ENCODE peak calls at places on chromosome 3, in six cellular contexts. One of them, this sample, is unnamed.
A peak's percentile ranks its signal among the peaks of the same experiment; 100 is the strongest.

GRCh38 chr3:185024406-185024805 is 128.5 kb downstream of the C3orf70 start:
- DNase-seq in lung: peak; percentile 0
- DNase-seq in choroid plexus epithelial cell: no peak
- DNase-seq in CD4-positive, alpha-beta memory T cell: no peak
- DNase-seq in mesendoderm: no peak
- DNase-seq in GM12865: no peak
- DNase-seq in this sample: no peak

GRCh38 chr3:131432441-131432840 is 50.9 kb downstream of the NUDT16 start:
- DNase-seq in lung: no peak
- DNase-seq in choroid plexus epithelial cell: no peak
- DNase-seq in CD4-positive, alpha-beta memory T cell: no peak
- DNase-seq in mesendoderm: no peak
- DNase-seq in GM12865: no peak
- DNase-seq in this sample: no peak

GRCh38 chr3:39408493-39409372 is 2.2 kb downstream of the RPSA start:
- DNase-seq in lung: no peak
- DNase-seq in choroid plexus epithelial cell: no peak
- DNase-seq in CD4-positive, alpha-beta memory T cell: no peak
- DNase-seq in mesendoderm: no peak
- DNase-seq in GM12865: peak; percentile 73
- DNase-seq in this sample: no peak

GRCh38 chr3:173690542-173690941 is 293.0 kb downstream of the NLGN1 start:
- DNase-seq in lung: no peak
- DNase-seq in choroid plexus epithelial cell: peak; percentile 0
- DNase-seq in CD4-positive, alpha-beta memory T cell: no peak
- DNase-seq in mesendoderm: no peak
- DNase-seq in GM12865: no peak
- DNase-seq in this sample: no peak

GRCh38 chr3:126952983-126953660 is 29.8 kb upstream of the PLXNA1 start:
- DNase-seq in lung: no peak
- DNase-seq in choroid plexus epithelial cell: no peak
- DNase-seq in CD4-positive, alpha-beta memory T cell: no peak
- DNase-seq in mesendoderm: no peak
- DNase-seq in GM12865: no peak
- DNase-seq in this sample: no peak

GRCh38 chr3:30188713-30189112 is 417.7 kb upstream of the TGFBR2 start:
- DNase-seq in lung: no peak
- DNase-seq in choroid plexus epithelial cell: no peak
- DNase-seq in CD4-positive, alpha-beta memory T cell: no peak
- DNase-seq in mesendoderm: no peak
- DNase-seq in GM12865: no peak
- DNase-seq in this sample: no peak

GRCh38 chr3:13235079-13235478 is 161.8 kb upstream of the IQSEC1 start:
- DNase-seq in lung: no peak
- DNase-seq in choroid plexus epithelial cell: no peak
- DNase-seq in CD4-positive, alpha-beta memory T cell: no peak
- DNase-seq in mesendoderm: no peak
- DNase-seq in GM12865: peak; percentile 25
- DNase-seq in this sample: no peak

GRCh38 chr3:54122046-54122801 is at the start of gene CACNA2D3:
- DNase-seq in lung: no peak
- DNase-seq in choroid plexus epithelial cell: peak; percentile 18
- DNase-seq in CD4-positive, alpha-beta memory T cell: no peak
- DNase-seq in mesendoderm: peak; percentile 28
- DNase-seq in GM12865: peak; percentile 9
- DNase-seq in this sample: peak; percentile 49

GRCh38 chr3:125310623-125311076 is 64.5 kb downstream of the ZNF148 start:
- DNase-seq in lung: no peak
- DNase-seq in choroid plexus epithelial cell: no peak
- DNase-seq in CD4-positive, alpha-beta memory T cell: peak; percentile 40
- DNase-seq in mesendoderm: peak; percentile 2
- DNase-seq in GM12865: peak; percentile 13
- DNase-seq in this sample: peak; percentile 39

GRCh38 chr3:143171656-143172055 is 52.1 kb downstream of the CHST2 start:
- DNase-seq in lung: no peak
- DNase-seq in choroid plexus epithelial cell: peak; percentile 81
- DNase-seq in CD4-positive, alpha-beta memory T cell: no peak
- DNase-seq in mesendoderm: no peak
- DNase-seq in GM12865: no peak
- DNase-seq in this sample: no peak
- H3K4me3 ChIP-seq in lung: no peak overlapping the region
- H3K4me3 ChIP-seq in choroid plexus epithelial cell: no peak overlapping the region
- H3K4me3 ChIP-seq in CD4-positive, alpha-beta memory T cell: no peak overlapping the region
- H3K4me3 ChIP-seq in mesendoderm: no peak overlapping the region
- H3K4me3 ChIP-seq in GM12865: no peak overlapping the region
- H3K4me3 ChIP-seq in this sample: no peak overlapping the region

DNA sequence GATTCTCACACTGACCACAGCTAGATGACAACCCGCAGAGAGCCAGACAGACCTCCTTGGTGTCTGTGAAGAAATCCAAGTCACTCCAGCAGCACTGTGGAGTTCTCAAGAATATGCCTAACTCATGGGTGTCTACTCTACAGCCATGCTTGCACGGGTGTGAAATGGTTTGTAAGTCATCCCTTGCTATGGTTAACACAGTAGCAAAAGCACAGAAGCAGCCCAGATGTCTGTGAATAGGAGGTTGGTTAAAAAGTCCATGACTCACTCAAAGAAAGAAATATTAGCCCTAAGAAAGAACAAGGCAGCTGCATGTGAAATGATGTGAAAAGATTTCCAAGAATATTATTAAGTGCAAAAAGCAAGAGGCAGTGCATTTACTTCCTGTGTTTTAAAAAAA is 12.1 kb upstream of the LIMD1 start:
- DNase-seq in lung: no peak
- DNase-seq in choroid plexus epithelial cell: peak; percentile 63
- DNase-seq in CD4-positive, alpha-beta memory T cell: no peak
- DNase-seq in mesendoderm: no peak
- DNase-seq in GM12865: no peak
- DNase-seq in this sample: no peak
- H3K4me3 ChIP-seq in lung: no peak overlapping the region
- H3K4me3 ChIP-seq in choroid plexus epithelial cell: no peak overlapping the region
- H3K4me3 ChIP-seq in CD4-positive, alpha-beta memory T cell: no peak overlapping the region
- H3K4me3 ChIP-seq in mesendoderm: no peak overlapping the region
- H3K4me3 ChIP-seq in GM12865: no peak overlapping the region
- H3K4me3 ChIP-seq in this sample: no peak overlapping the region

DNA sequence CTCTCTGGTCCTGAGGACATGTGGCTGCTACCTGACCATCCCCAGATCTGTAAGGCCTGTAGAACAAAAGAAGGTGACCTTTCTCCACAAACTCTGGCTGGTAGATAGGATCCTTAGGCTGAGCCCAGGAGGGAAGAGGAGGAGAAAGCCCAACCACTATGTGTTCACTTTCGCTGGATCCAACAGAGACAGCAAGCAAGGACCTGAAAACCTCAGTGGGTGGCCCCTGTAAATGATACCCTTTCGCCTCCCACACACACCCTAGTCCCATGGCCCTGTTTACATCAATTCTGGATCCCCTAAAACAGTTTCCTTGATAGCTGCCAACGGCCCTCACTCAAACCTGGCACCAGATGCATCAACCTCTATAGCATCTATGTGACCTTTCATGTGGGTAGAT is 22.4 kb downstream of the CCDC12 start:
- DNase-seq in lung: no peak
- DNase-seq in choroid plexus epithelial cell: no peak
- DNase-seq in CD4-positive, alpha-beta memory T cell: no peak
- DNase-seq in mesendoderm: no peak
- DNase-seq in GM12865: no peak
- DNase-seq in this sample: no peak
- H3K4me3 ChIP-seq in lung: no peak overlapping the region
- H3K4me3 ChIP-seq in choroid plexus epithelial cell: no peak overlapping the region
- H3K4me3 ChIP-seq in CD4-positive, alpha-beta memory T cell: no peak overlapping the region
- H3K4me3 ChIP-seq in mesendoderm: no peak overlapping the region
- H3K4me3 ChIP-seq in GM12865: no peak overlapping the region
- H3K4me3 ChIP-seq in this sample: no peak overlapping the region

GRCh38 chr3:87317779-87318178 is 41.4 kb upstream of the POU1F1 start:
- DNase-seq in lung: no peak
- DNase-seq in choroid plexus epithelial cell: no peak
- DNase-seq in CD4-positive, alpha-beta memory T cell: no peak
- DNase-seq in mesendoderm: no peak
- DNase-seq in GM12865: no peak
- DNase-seq in this sample: no peak

GRCh38 chr3:87318609-87319008 is 42.2 kb upstream of the POU1F1 start:
- DNase-seq in lung: no peak
- DNase-seq in choroid plexus epithelial cell: no peak
- DNase-seq in CD4-positive, alpha-beta memory T cell: no peak
- DNase-seq in mesendoderm: no peak
- DNase-seq in GM12865: no peak
- DNase-seq in this sample: no peak

GRCh38 chr3:87324609-87325008 is 48.2 kb upstream of the POU1F1 start:
- DNase-seq in lung: no peak
- DNase-seq in choroid plexus epithelial cell: no peak
- DNase-seq in CD4-positive, alpha-beta memory T cell: no peak
- DNase-seq in mesendoderm: no peak
- DNase-seq in GM12865: no peak
- DNase-seq in this sample: no peak

DNA sequence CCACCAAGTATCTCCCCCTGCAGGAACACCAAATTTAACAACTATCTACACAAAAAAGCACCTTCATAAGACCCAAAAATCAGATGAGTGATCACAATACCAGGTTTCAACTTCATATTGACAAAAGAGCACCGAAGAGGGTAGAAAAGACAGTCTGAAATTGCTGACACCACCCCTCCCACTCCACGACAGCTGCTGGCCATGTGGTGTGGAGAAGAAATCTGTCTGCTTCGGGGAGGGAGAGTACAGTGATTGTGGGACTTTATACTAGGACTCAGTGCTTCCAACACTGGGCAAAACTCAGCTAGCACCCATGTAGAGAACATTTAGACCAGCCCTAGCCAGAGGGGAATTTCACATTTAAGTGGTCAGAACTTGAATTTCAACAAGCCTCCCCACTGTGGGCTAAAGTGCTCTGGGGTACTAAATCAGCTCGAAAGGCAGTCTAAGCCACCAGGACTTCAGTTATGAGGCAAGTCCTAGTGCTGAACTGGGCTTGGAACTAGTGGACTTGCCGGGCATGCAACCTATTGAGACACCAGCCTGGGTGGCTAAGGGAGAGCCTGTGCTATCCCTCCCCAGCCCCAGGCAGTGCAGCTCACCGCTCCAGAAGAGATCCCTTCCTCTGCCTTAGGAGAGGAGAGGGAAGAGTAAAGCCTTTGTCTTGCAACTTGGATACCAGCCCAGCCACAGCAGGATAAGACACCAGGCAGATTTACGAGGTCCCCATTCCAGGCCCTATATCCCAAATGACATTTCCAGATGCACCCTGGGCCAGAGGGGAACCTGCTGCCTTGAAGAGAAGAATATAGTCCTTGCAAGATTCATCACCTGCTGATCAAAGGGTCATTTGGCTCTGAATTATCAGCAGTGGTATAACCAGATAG is 44.6 kb upstream of the POU1F1 start:
- DNase-seq in lung: no peak
- DNase-seq in choroid plexus epithelial cell: no peak
- DNase-seq in CD4-positive, alpha-beta memory T cell: no peak
- DNase-seq in mesendoderm: no peak
- DNase-seq in GM12865: no peak
- DNase-seq in this sample: no peak
- H3K4me3 ChIP-seq in lung: no peak overlapping the region
- H3K4me3 ChIP-seq in choroid plexus epithelial cell: no peak overlapping the region
- H3K4me3 ChIP-seq in CD4-positive, alpha-beta memory T cell: no peak overlapping the region
- H3K4me3 ChIP-seq in mesendoderm: no peak overlapping the region
- H3K4me3 ChIP-seq in GM12865: no peak overlapping the region
- H3K4me3 ChIP-seq in this sample: no peak overlapping the region

GRCh38 chr3:99929409-99930139 is 111.9 kb downstream of the CMSS1 start:
- DNase-seq in lung: no peak
- DNase-seq in choroid plexus epithelial cell: peak; percentile 69
- DNase-seq in CD4-positive, alpha-beta memory T cell: no peak
- DNase-seq in mesendoderm: peak; percentile 72
- DNase-seq in GM12865: no peak
- DNase-seq in this sample: no peak
- H3K4me3 ChIP-seq in lung: no peak overlapping the region
- H3K4me3 ChIP-seq in choroid plexus epithelial cell: no peak overlapping the region
- H3K4me3 ChIP-seq in CD4-positive, alpha-beta memory T cell: no peak overlapping the region
- H3K4me3 ChIP-seq in mesendoderm: no peak overlapping the region
- H3K4me3 ChIP-seq in GM12865: no peak overlapping the region
- H3K4me3 ChIP-seq in this sample: no peak overlapping the region

This sample was measured in mucosa of descending colon.